ENCODE peak calls at places on chromosomes 3 and 15, in ten cellular contexts. Y is cardiac muscle cell, U is ovary, M is hepatocyte, H is neural progenitor cell, L is neuronal stem cell, O is fibroblast of villous mesenchyme, C is IMR-90, G is left ventricle myocardium inferior, V is Karpas-422. K is an unnamed sample.

GRCh38 chr3:72633101-72633500 is 215.1 kb downstream of the SHQ1 start:
- DNase-seq in H (no peak), U (no peak), O (no peak), G (no peak), L (no peak), C (no peak), M (no peak), Y (no peak), V (no peak), K (no peak)

GRCh38 chr15:92429378-92430066 is 35.8 kb downstream of the ST8SIA2 start:
- DNase-seq in G (no peak), V (no peak), C (peak; percentile 61), O (peak; percentile 6), Y (peak; percentile 47), L (peak; percentile 24), U (no peak), H (peak; percentile 65), M (peak; percentile 24), K (peak; percentile 26)

GRCh38 chr15:98524838-98525540 is 123.3 kb upstream of the IGF1R start:
- DNase-seq in O (no peak), G (no peak), C (no peak), U (no peak), L (no peak), V (no peak), H (no peak), Y (no peak), M (no peak), K (no peak)

GRCh38 chr3:113423699-113424098 is 17.6 kb downstream of the CFAP44 start:
- DNase-seq in O (no peak), M (no peak), G (no peak), V (no peak), L (no peak), Y (no peak), C (no peak), U (no peak), H (no peak), K (no peak)

GRCh38 chr3:101203411-101203810 is 117.0 kb downstream of the IMPG2 start:
- DNase-seq in U (no peak), H (no peak), G (no peak), O (no peak), C (peak; percentile 17), Y (peak; percentile 29), L (no peak), V (no peak), M (no peak), K (peak; percentile 38)

GRCh38 chr3:185744997-185745843 is 79.6 kb downstream of the IGF2BP2 start:
- DNase-seq in V (no peak), G (no peak), M (no peak), C (peak; percentile 96), Y (peak; percentile 75), L (no peak), H (no peak), O (peak; percentile 74), U (no peak), K (peak; percentile 86)

GRCh38 chr15:45022871-45023658 is at the start of gene SORD:
- DNase-seq in O (peak; percentile 70), M (peak; percentile 98), H (peak; percentile 99), Y (peak; percentile 89), G (peak; percentile 95), L (peak; percentile 93), U (peak; percentile 94), C (peak; percentile 69), V (peak; percentile 97), K (peak; percentile 80)

GRCh38 chr3:74546426-74546825 is 68.0 kb downstream of the CNTN3 start:
- DNase-seq in Y (peak; percentile 38), C (peak; percentile 30), O (no peak), M (no peak), U (no peak), L (no peak), V (no peak), H (no peak), G (no peak), K (peak; percentile 29)

GRCh38 chr3:158936530-158937113 is 134.8 kb downstream of the MFSD1 start:
- DNase-seq in H (peak; percentile 62), L (no peak), O (no peak), M (peak; percentile 23), G (no peak), V (no peak), U (no peak), Y (no peak), C (no peak), K (no peak)

GRCh38 chr15:66730168-66731014 is 28.4 kb downstream of the SMAD6 start:
- DNase-seq in M (no peak), L (no peak), V (no peak), H (no peak), O (peak; percentile 41), U (no peak), G (no peak), C (peak; percentile 76), Y (no peak), K (no peak)

GRCh38 chr3:149670742-149671492 is 13.1 kb upstream of the WWTR1 start:
- DNase-seq in V (no peak), L (no peak), M (no peak), H (peak; percentile 61), C (no peak), G (no peak), O (no peak), U (no peak), Y (no peak), K (peak; percentile 43)

GRCh38 chr3:71117572-71118247 is 465.8 kb downstream of the FOXP1 start:
- DNase-seq in Y (no peak), V (no peak), L (no peak), G (no peak), O (no peak), M (no peak), C (peak; percentile 69), U (no peak), H (no peak), K (no peak)

GRCh38 chr3:133490468-133491351 is 82.8 kb upstream of the CDV3 start:
- DNase-seq in G (no peak), Y (no peak), L (no peak), C (no peak), O (no peak), H (no peak), U (no peak), M (no peak), V (peak; percentile 73), K (no peak)

GRCh38 chr15:33066584-33066983 is 127.9 kb downstream of the FMN1 start:
- DNase-seq in M (no peak), C (no peak), H (no peak), V (no peak), G (no peak), O (no peak), L (no peak), U (no peak), Y (no peak), K (no peak)

GRCh38 chr3:14757153-14757700 is 61.5 kb upstream of the FGD5 start:
- DNase-seq in U (no peak), C (no peak), Y (no peak), V (peak; percentile 29), L (no peak), G (no peak), O (no peak), H (no peak), M (no peak), K (no peak)

GRCh38 chr15:31046759-31047359 is 54.7 kb downstream of the TRPM1 start:
- DNase-seq in C (no peak), O (no peak), L (no peak), V (no peak), U (no peak), Y (no peak), H (no peak), G (peak; percentile 51), M (no peak), K (no peak)

GRCh38 chr3:52041118-52041847 is 15.1 kb downstream of the DUSP7 start:
- DNase-seq in Y (no peak), O (no peak), H (peak; percentile 65), G (no peak), C (no peak), M (peak; percentile 37), L (no peak), U (no peak), V (no peak), K (no peak)

GRCh38 chr3:46209053-46209452 is 940 bp upstream of the CCR1 start:
- DNase-seq in L (no peak), U (no peak), M (no peak), H (no peak), Y (no peak), G (no peak), V (no peak), O (no peak), C (no peak), K (no peak)

GRCh38 chr3:102741694-102742093 is 306.9 kb downstream of the ZPLD1 start:
- DNase-seq in O (no peak), L (no peak), H (no peak), V (no peak), Y (no peak), M (no peak), C (no peak), G (no peak), U (no peak), K (no peak)

GRCh38 chr3:134485075-134485536 is 679 bp downstream of the ANAPC13 start:
- DNase-seq in O (peak; percentile 39), H (peak; percentile 34), Y (no peak), G (no peak), L (peak; percentile 31), U (no peak), V (peak; percentile 63), M (peak; percentile 46), C (no peak), K (peak; percentile 39)

GRCh38 chr3:43515208-43515917 is 106.4 kb downstream of the ANO10 start:
- DNase-seq in C (no peak), Y (no peak), V (no peak), M (no peak), G (no peak), L (no peak), H (no peak), U (no peak), O (no peak), K (no peak)

GRCh38 chr3:58177747-58178527 is 32.8 kb downstream of the DNASE1L3 start:
- DNase-seq in M (peak; percentile 93), Y (peak; percentile 87), O (peak; percentile 83), V (peak; percentile 93), C (peak; percentile 69), H (peak; percentile 91), U (peak; percentile 96), G (peak; percentile 91), L (peak; percentile 86), K (peak; percentile 81)
- H3K4me3 ChIP-seq in M (no peak overlapping the region), Y (peak overlapping the region; percentile 24), O (peak overlapping the region; percentile 51), V (peak overlapping the region; percentile 46), C (peak overlapping the region; percentile 24), H (peak overlapping the region; percentile 52), U (peak overlapping the region; percentile 44), G (peak overlapping the region; percentile 68), L (peak overlapping the region; percentile 20), K (peak overlapping the region; percentile 55)

GRCh38 chr3:132464066-132464465 is 46.8 kb downstream of the DNAJC13 start:
- DNase-seq in L (no peak), V (no peak), U (no peak), Y (peak; percentile 33), G (no peak), C (peak; percentile 78), O (peak; percentile 63), H (no peak), M (no peak), K (peak; percentile 81)
- H3K4me3 ChIP-seq in L (no peak overlapping the region), V (no peak overlapping the region), U (no peak overlapping the region), Y (no peak overlapping the region), G (no peak overlapping the region), C (no peak overlapping the region), O (no peak overlapping the region), H (no peak overlapping the region), M (no peak overlapping the region), K (no peak overlapping the region)

GRCh38 chr15:96316953-96317629 is 13.4 kb upstream of the NR2F2 start:
- DNase-seq in M (no peak), H (peak; percentile 36), O (peak; percentile 24), V (no peak), L (no peak), G (no peak), U (no peak), C (no peak), Y (no peak), K (no peak)
- H3K4me3 ChIP-seq in M (no peak overlapping the region), H (no peak overlapping the region), O (no peak overlapping the region), V (no peak overlapping the region), L (no peak overlapping the region), G (peak overlapping the region; percentile 22), U (no peak overlapping the region), C (no peak overlapping the region), Y (no peak overlapping the region), K (no peak overlapping the region)

GRCh38 chr15:82852906-82853635 is 43.6 kb downstream of the WHAMM start:
- DNase-seq in C (no peak), G (no peak), H (no peak), V (no peak), L (no peak), Y (no peak), U (no peak), M (no peak), O (no peak), K (no peak)
- H3K4me3 ChIP-seq in C (no peak overlapping the region), G (no peak overlapping the region), H (no peak overlapping the region), V (no peak overlapping the region), L (no peak overlapping the region), Y (no peak overlapping the region), U (no peak overlapping the region), M (no peak overlapping the region), O (no peak overlapping the region), K (no peak overlapping the region)